ENCODE peak calls at places on chromosomes 4 and X, in five cellular contexts. H is cardiac muscle cell, B is gastrocnemius medialis, N is lower lobe of right lung, G is heart left ventricle. I is an unnamed sample. For H3K4me1, the result is how much of the 10 kb centered on the place peaks cover.

GRCh38 chrX:71532078-71532752 is 689 bp upstream of the OGT start:
- DNase-seq in H (no peak), B (no peak), N (no peak), G (no peak), I (no peak)

GRCh38 chrX:139831689-139832456 is 101.0 kb downstream of the ATP11C start:
- DNase-seq in H (peak), B (no peak), N (no peak), G (no peak), I (no peak)

GRCh38 chrX:37332987-37333658 is 16.0 kb upstream of the PRRG1 start:
- DNase-seq in H (no peak), B (no peak), N (no peak), G (no peak), I (peak)

GRCh38 chr4:150080335-150080734 is 2.1 kb downstream of the DCLK2 start:
- DNase-seq in H (no peak), B (no peak), N (no peak), G (no peak), I (no peak)

GRCh38 chr4:43331226-43332078 is 438.9 kb downstream of the GRXCR1 start:
- DNase-seq in H (no peak), B (no peak), N (no peak), G (no peak), I (no peak)

GRCh38 chr4:28391877-28392276 is 1531.2 kb downstream of the STIM2 start:
- DNase-seq in H (no peak), B (no peak), N (no peak), G (no peak), I (no peak)

GRCh38 chrX:106404512-106404911 is 207.3 kb upstream of the RADX start:
- DNase-seq in H (no peak), B (no peak), N (no peak), G (no peak), I (no peak)

GRCh38 chr4:61533140-61533539 is 333.0 kb downstream of the ADGRL3 start:
- DNase-seq in H (no peak), B (no peak), N (no peak), G (no peak), I (no peak)

GRCh38 chrX:57918750-57919436 is 8.6 kb upstream of the ZXDA start:
- DNase-seq in H (peak), B (no peak), N (peak), G (no peak), I (no peak)

GRCh38 chrX:70029790-70030189 is 19.9 kb downstream of the AWAT2 start:
- DNase-seq in H (no peak), B (no peak), N (no peak), G (no peak), I (no peak)

GRCh38 chr4:6938758-6939201 is 29.2 kb downstream of the TBC1D14 start:
- DNase-seq in H (no peak), B (peak), N (peak), G (peak), I (no peak)

GRCh38 chr4:173661001-173661400 is 131.0 kb upstream of the HAND2 start:
- DNase-seq in H (no peak), B (no peak), N (no peak), G (no peak), I (no peak)

GRCh38 chr4:126124817-126125216 is 810.1 kb downstream of the FAT4 start:
- DNase-seq in H (no peak), B (no peak), N (no peak), G (no peak), I (no peak)

GRCh38 chrX:111168314-111168713 is 72.3 kb downstream of the PAK3 start:
- DNase-seq in H (peak), B (no peak), N (no peak), G (no peak), I (no peak)

GRCh38 chrX:68571292-68572256 is 72.7 kb downstream of the YIPF6 start:
- DNase-seq in H (no peak), B (peak), N (no peak), G (no peak), I (no peak)

DNA sequence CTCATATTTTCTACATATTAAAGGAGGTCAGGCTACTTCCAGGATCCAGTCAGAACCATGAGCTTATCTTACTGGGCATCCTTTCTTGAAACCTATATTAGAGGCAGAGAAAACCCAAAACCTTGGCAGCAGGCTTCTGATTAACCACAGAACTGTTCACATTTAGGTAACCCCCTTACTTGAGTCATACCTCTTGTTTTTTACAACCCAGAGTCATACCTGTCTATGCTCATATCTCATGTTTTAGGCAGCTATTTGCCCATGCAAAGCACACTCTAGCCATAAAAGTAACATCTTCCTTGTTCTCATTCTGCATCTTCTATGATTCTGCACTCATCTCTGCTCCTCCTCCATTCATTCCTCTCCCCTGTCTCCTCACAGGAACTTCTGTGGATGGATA is 138.0 kb upstream of the SMIM31 start:
- DNase-seq in H (no peak), B (no peak), N (no peak), G (no peak), I (no peak)
- H3K27ac ChIP-seq in H (no peak), B (no peak), N (no peak), G (no peak), I (no peak)

DNA sequence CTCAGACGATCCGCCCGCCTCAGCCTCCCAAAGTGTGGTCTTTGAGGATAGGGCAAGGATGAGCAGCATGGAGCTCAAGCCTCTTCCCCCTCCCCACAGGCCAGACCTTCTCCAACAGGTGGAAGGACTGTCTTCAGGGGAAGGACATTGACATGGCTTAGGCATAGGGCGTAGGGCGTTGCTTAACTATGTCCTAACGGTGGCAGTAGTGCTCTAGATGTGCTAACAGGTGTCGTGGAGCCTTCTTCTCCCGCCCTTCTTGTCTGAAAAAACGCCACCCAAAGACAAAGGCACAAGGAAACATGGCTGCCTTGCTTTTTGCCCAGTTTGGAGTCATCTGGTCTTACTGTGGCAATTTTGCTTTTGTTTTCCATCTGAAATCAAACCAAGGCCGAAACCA is 219.8 kb downstream of the OR13H1 start:
- DNase-seq in H (no peak), B (no peak), N (no peak), G (no peak), I (no peak)
- H3K4me3 ChIP-seq in H (no peak), B (peak), N (no peak), G (no peak), I (no peak)

DNA sequence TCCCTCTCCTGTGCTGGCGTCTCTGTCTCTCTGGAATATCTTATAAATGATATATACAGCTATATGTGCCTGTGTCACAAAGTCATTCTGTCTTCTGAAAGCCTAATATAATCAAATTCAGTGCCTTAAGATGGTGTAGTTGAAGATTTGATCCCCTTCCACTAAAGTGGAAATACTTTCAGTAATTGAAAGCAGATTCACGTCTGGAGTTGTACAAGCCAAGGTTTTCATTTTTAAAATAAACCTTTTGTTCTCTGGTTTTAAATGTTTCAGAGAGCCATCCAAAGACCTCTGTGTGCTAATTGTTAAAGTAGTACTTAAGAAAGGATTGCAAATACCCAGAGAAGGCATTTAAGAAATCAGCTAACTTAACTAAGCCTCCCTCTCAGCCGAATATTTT is 206.8 kb downstream of the TENM3 start:
- DNase-seq in H (no peak), B (no peak), N (no peak), G (no peak), I (no peak)
- H3K4me1 ChIP-seq in H (under half), B (under half), N (under half), G (under half), I (under half)

GRCh38 chr4:10173039-10173753 is 56.6 kb upstream of the WDR1 start:
- DNase-seq in H (no peak), B (peak), N (no peak), G (no peak), I (no peak)
- H3K27ac ChIP-seq in H (peak), B (peak), N (no peak), G (peak), I (no peak)

GRCh38 chr4:25863347-25863784 is 578 bp upstream of the SEL1L3 start:
- DNase-seq in H (peak), B (no peak), N (peak), G (no peak), I (no peak)
- H3K4me3 ChIP-seq in H (peak), B (peak), N (peak), G (peak), I (peak)